ENCODE peak calls at places on chromosomes 2 and 18, in six cellular contexts. H is coronary artery, O is left ventricle myocardium inferior, B is AG10803, C is tibial artery, F is heart left ventricle. P is an unnamed sample.

GRCh38 chr2:168201211-168201610 is 46.2 kb downstream of the STK39 start:
- DNase-seq in H (no peak), O (no peak), B (no peak), C (no peak), F (no peak), P (no peak)

GRCh38 chr2:148201075-148202004 is 180.4 kb downstream of the MBD5 start:
- DNase-seq in H (no peak), O (peak; percentile 16), B (peak; percentile 31), C (no peak), F (peak; percentile 33), P (no peak)

GRCh38 chr2:25161055-25161781 is 7.2 kb downstream of the POMC start:
- DNase-seq in H (no peak), O (peak; percentile 76), B (peak; percentile 17), C (no peak), F (peak; percentile 88), P (no peak)

GRCh38 chr2:180327185-180327584 is 320.1 kb upstream of the CWC22 start:
- DNase-seq in H (no peak), O (no peak), B (no peak), C (no peak), F (no peak), P (no peak)

GRCh38 chr18:46768166-46768921 is 11.5 kb upstream of the ST8SIA5 start:
- DNase-seq in H (no peak), O (peak; percentile 68), B (no peak), C (no peak), F (peak; percentile 66), P (no peak)

GRCh38 chr18:11516988-11517630 is 92.3 kb upstream of the SLC35G4 start:
- DNase-seq in H (no peak), O (no peak), B (peak; percentile 60), C (no peak), F (no peak), P (no peak)

GRCh38 chr18:38427234-38427633 is 861.6 kb upstream of the CELF4 start:
- DNase-seq in H (no peak), O (no peak), B (no peak), C (no peak), F (no peak), P (no peak)

GRCh38 chr2:18623782-18624181 is 34.4 kb upstream of the NT5C1B start:
- DNase-seq in H (no peak), O (no peak), B (peak; percentile 67), C (no peak), F (no peak), P (peak; percentile 50)

GRCh38 chr2:127705281-127706065 is 4.2 kb downstream of the SFT2D3 start:
- DNase-seq in H (no peak), O (no peak), B (peak; percentile 74), C (no peak), F (no peak), P (no peak)

GRCh38 chr18:24031916-24032315 is 17.4 kb downstream of the TTC39C start:
- DNase-seq in H (no peak), O (no peak), B (no peak), C (no peak), F (no peak), P (no peak)

GRCh38 chr2:12979066-12979465 is 262.3 kb downstream of the TRIB2 start:
- DNase-seq in H (no peak), O (no peak), B (peak; percentile 27), C (no peak), F (no peak), P (no peak)
- H3K4me3 ChIP-seq in H (no peak overlapping the region), O (no peak overlapping the region), B (no peak overlapping the region), C (no peak overlapping the region), F (no peak overlapping the region), P (no peak overlapping the region)

DNA sequence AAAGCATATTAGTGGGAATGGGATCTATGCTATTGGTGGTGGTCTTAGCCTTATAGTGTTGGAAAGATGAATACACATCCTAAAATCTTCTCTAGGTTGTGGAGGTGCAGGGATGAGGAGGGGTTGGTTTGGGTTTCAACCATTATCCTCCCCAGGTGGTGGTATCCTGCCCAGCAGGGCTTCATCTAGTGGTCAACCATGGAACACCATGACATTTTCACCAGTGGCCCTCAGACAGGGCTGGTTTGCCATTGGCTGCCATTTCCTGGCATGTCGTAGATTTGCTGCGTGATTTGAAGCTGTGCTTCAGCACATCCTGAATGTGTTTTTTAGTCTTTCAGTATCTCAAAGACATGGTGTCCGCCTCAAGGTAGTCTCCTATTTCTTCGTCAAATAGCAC is 391.2 kb upstream of the HNRNPA3 start:
- DNase-seq in H (no peak), O (no peak), B (no peak), C (no peak), F (no peak), P (no peak)
- TF ChIP-seq CTCF in H (no peak), O (no peak), B (no peak), C (no peak), F (no peak), P (no peak)

DNA sequence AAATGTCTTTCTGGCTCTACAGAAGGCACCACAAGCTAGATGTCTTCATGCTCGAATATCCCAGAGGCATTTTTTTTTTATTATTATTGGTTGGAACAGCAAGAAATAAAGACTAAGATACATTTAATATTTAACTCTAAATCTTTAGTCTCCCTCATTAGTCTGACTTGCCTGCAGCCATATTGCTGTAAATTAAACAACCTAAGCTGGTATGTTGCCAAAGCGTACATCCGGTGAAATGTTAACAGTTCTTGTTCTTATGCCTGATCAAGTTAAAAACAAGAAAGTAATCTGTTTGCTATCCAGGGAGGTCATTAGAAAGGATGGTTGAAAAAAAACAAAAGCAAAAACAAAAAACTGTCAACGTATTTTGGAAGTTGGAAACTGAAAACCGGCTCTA is 125.9 kb upstream of the NABP1 start:
- DNase-seq in H (no peak), O (no peak), B (no peak), C (no peak), F (no peak), P (no peak)
- H3K4me3 ChIP-seq in H (no peak overlapping the region), O (no peak overlapping the region), B (no peak overlapping the region), C (no peak overlapping the region), F (no peak overlapping the region), P (no peak overlapping the region)

GRCh38 chr18:31497711-31498449 is at the start of gene DSG2:
- DNase-seq in H (no peak), O (peak; percentile 76), B (no peak), C (no peak), F (peak; percentile 79), P (no peak)

GRCh38 chr18:31499157-31499524 is 1.2 kb downstream of the DSG2 start:
- DNase-seq in H (no peak), O (no peak), B (no peak), C (no peak), F (no peak), P (no peak)

GRCh38 chr18:31503011-31503410 is 5.0 kb downstream of the DSG2 start:
- DNase-seq in H (no peak), O (no peak), B (no peak), C (no peak), F (no peak), P (no peak)

GRCh38 chr18:31498450-31499156 is 626 bp downstream of the DSG2 start:
- DNase-seq in H (no peak), O (no peak), B (no peak), C (no peak), F (no peak), P (no peak)

GRCh38 chr18:31500161-31500688 is 2.2 kb downstream of the DSG2 start:
- DNase-seq in H (no peak), O (no peak), B (no peak), C (no peak), F (no peak), P (no peak)
- TF ChIP-seq CTCF in H (no peak), O (no peak), B (no peak), C (no peak), F (no peak), P (no peak)

GRCh38 chr2:65317841-65318240 is 90.2 kb downstream of the ACTR2 start:
- DNase-seq in H (no peak), O (no peak), B (no peak), C (no peak), F (no peak), P (no peak)

GRCh38 chr2:65316072-65316471 is 88.4 kb downstream of the ACTR2 start:
- DNase-seq in H (peak; percentile 83), O (peak; percentile 66), B (peak; percentile 86), C (peak; percentile 51), F (peak; percentile 72), P (no peak)

GRCh38 chr2:65319674-65320041 is 92.0 kb downstream of the ACTR2 start:
- DNase-seq in H (no peak), O (no peak), B (no peak), C (no peak), F (no peak), P (no peak)

GRCh38 chr2:65319080-65319673 is 91.5 kb downstream of the ACTR2 start:
- DNase-seq in H (no peak), O (no peak), B (no peak), C (no peak), F (no peak), P (no peak)

DNA sequence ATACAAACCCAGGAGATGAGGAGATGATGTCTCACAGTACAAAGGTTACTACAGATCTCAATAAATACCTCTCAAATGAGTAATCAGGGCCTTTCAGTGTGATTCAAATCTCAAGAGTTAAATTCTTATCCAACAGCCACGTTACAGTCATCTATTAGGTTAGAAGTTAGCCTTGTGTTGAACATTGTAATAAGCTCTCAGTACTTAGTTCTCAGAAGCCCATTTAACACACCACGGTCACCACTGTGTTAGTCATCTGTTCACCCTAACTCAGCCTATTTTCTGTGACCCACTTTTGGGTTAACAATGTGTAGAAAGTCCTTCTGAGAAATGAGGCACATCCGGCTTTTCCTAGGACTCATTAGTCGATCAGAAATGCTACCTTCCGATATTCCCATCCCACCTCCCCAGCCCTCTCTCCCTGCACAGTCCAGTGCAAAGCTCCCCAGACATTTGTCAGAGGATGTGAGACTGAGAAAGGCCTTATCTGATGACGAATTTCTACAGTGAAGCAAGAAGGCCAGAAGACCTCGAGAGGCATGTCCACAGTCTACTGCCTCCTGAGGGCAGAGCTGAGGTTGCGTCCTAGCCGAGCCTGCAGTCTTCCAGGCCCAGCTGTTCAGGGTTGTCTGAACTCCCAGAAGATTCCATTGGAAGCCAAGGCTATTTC is 92.5 kb downstream of the ACTR2 start:
- DNase-seq in H (no peak), O (no peak), B (peak; percentile 89), C (no peak), F (no peak), P (peak; percentile 83)
- H3K4me3 ChIP-seq in H (no peak overlapping the region), O (no peak overlapping the region), B (no peak overlapping the region), C (no peak overlapping the region), F (no peak overlapping the region), P (no peak overlapping the region)

DNA sequence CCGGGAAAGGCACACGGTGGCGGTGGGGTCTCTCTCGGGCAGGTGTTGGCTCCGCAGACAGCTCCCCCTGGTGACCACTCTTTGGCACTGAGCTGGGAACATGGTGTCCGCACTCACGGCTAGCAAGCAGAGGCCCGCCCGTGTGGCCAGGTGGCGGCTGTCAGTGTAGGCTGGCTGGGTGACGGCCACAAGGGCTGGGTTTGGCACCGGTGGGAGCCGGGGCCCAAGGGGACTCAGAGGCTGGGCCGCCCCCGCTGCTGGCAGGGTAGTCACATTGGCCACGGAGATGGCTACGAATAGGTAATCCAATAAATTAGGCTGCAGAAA is 1071.7 kb downstream of the RPIA start:
- DNase-seq in H (peak; percentile 72), O (no peak), B (no peak), C (peak; percentile 19), F (peak; percentile 70), P (no peak)
- TF ChIP-seq CTCF in H (no peak), O (no peak), B (no peak), C (no peak), F (no peak), P (no peak)

GRCh38 chr18:13470555-13471494 is 252.3 kb downstream of the LDLRAD4 start:
- DNase-seq in H (no peak), O (peak; percentile 68), B (no peak), C (no peak), F (peak; percentile 75), P (no peak)
- H3K4me3 ChIP-seq in H (no peak overlapping the region), O (no peak overlapping the region), B (no peak overlapping the region), C (no peak overlapping the region), F (no peak overlapping the region), P (no peak overlapping the region)

GRCh38 chr2:198324071-198324470 is 519.7 kb downstream of the PLCL1 start:
- DNase-seq in H (no peak), O (no peak), B (no peak), C (no peak), F (no peak), P (no peak)
- TF ChIP-seq CTCF in H (no peak), O (no peak), B (no peak), C (no peak), F (no peak), P (no peak)

P was measured in AG09309.